ENCODE peak calls at places on chromosomes 12 and 14, in ten cellular contexts. One of them, this sample, is unnamed.

GRCh38 chr14:38882533-38882932 is 220.5 kb downstream of the SEC23A start:
- DNase-seq in hypothalamus: no peak
- DNase-seq in IMR-90: peak; percentile 11
- DNase-seq in HCT116: no peak
- DNase-seq in stimulated activated CD4-positive, alpha-beta T cell treated with anti-CD3 and anti-CD28 coated beads, Interleukin-2, amount 100 ng/mL, for 48 hours: no peak
- DNase-seq in CD4-positive, alpha-beta T cell: no peak
- DNase-seq in naive thymus-derived CD4-positive, alpha-beta T cell: no peak
- DNase-seq in ACHN: no peak
- DNase-seq in caudate nucleus: no peak
- DNase-seq in NCI-H146: no peak
- DNase-seq in this sample: no peak

GRCh38 chr14:105841022-105842009 is 314.9 kb downstream of the TMEM121 start:
- DNase-seq in NCI-H146: peak; percentile 73
- DNase-seq in hypothalamus: no peak
- DNase-seq in HCT116: no peak
- DNase-seq in caudate nucleus: no peak
- DNase-seq in ACHN: no peak
- DNase-seq in CD4-positive, alpha-beta T cell: no peak
- DNase-seq in IMR-90: no peak
- DNase-seq in naive thymus-derived CD4-positive, alpha-beta T cell: no peak
- DNase-seq in stimulated activated CD4-positive, alpha-beta T cell treated with anti-CD3 and anti-CD28 coated beads, Interleukin-2, amount 100 ng/mL, for 48 hours: no peak
- DNase-seq in this sample: no peak

GRCh38 chr12:115166698-115167315 is 482.8 kb upstream of the TBX3 start:
- DNase-seq in stimulated activated CD4-positive, alpha-beta T cell treated with anti-CD3 and anti-CD28 coated beads, Interleukin-2, amount 100 ng/mL, for 48 hours: no peak
- DNase-seq in HCT116: no peak
- DNase-seq in caudate nucleus: no peak
- DNase-seq in CD4-positive, alpha-beta T cell: no peak
- DNase-seq in IMR-90: peak; percentile 47
- DNase-seq in hypothalamus: no peak
- DNase-seq in naive thymus-derived CD4-positive, alpha-beta T cell: no peak
- DNase-seq in ACHN: no peak
- DNase-seq in NCI-H146: no peak
- DNase-seq in this sample: no peak

GRCh38 chr14:67187210-67187609 is 2.0 kb upstream of the GARIN2 start:
- DNase-seq in IMR-90: peak; percentile 89
- DNase-seq in CD4-positive, alpha-beta T cell: no peak
- DNase-seq in caudate nucleus: peak; percentile 38
- DNase-seq in stimulated activated CD4-positive, alpha-beta T cell treated with anti-CD3 and anti-CD28 coated beads, Interleukin-2, amount 100 ng/mL, for 48 hours: no peak
- DNase-seq in ACHN: peak; percentile 92
- DNase-seq in hypothalamus: no peak
- DNase-seq in naive thymus-derived CD4-positive, alpha-beta T cell: no peak
- DNase-seq in NCI-H146: no peak
- DNase-seq in HCT116: peak; percentile 83
- DNase-seq in this sample: no peak

GRCh38 chr12:90682398-90682797 is 272.6 kb downstream of the CCER1 start:
- DNase-seq in NCI-H146: no peak
- DNase-seq in IMR-90: peak; percentile 78
- DNase-seq in ACHN: no peak
- DNase-seq in naive thymus-derived CD4-positive, alpha-beta T cell: no peak
- DNase-seq in HCT116: no peak
- DNase-seq in caudate nucleus: no peak
- DNase-seq in CD4-positive, alpha-beta T cell: no peak
- DNase-seq in stimulated activated CD4-positive, alpha-beta T cell treated with anti-CD3 and anti-CD28 coated beads, Interleukin-2, amount 100 ng/mL, for 48 hours: no peak
- DNase-seq in hypothalamus: no peak
- DNase-seq in this sample: no peak

GRCh38 chr12:133105620-133106019 is 24.5 kb downstream of the ZNF891 start:
- DNase-seq in stimulated activated CD4-positive, alpha-beta T cell treated with anti-CD3 and anti-CD28 coated beads, Interleukin-2, amount 100 ng/mL, for 48 hours: no peak
- DNase-seq in hypothalamus: no peak
- DNase-seq in HCT116: no peak
- DNase-seq in NCI-H146: no peak
- DNase-seq in IMR-90: no peak
- DNase-seq in caudate nucleus: no peak
- DNase-seq in CD4-positive, alpha-beta T cell: no peak
- DNase-seq in naive thymus-derived CD4-positive, alpha-beta T cell: no peak
- DNase-seq in ACHN: peak; percentile 18
- DNase-seq in this sample: no peak

GRCh38 chr12:95970905-95971304 is 25.2 kb downstream of the HAL start:
- DNase-seq in CD4-positive, alpha-beta T cell: no peak
- DNase-seq in stimulated activated CD4-positive, alpha-beta T cell treated with anti-CD3 and anti-CD28 coated beads, Interleukin-2, amount 100 ng/mL, for 48 hours: no peak
- DNase-seq in NCI-H146: no peak
- DNase-seq in naive thymus-derived CD4-positive, alpha-beta T cell: no peak
- DNase-seq in hypothalamus: no peak
- DNase-seq in IMR-90: no peak
- DNase-seq in ACHN: no peak
- DNase-seq in caudate nucleus: no peak
- DNase-seq in HCT116: no peak
- DNase-seq in this sample: no peak

GRCh38 chr12:101924647-101925046 is 47.3 kb downstream of the DRAM1 start:
- DNase-seq in caudate nucleus: no peak
- DNase-seq in ACHN: no peak
- DNase-seq in NCI-H146: no peak
- DNase-seq in stimulated activated CD4-positive, alpha-beta T cell treated with anti-CD3 and anti-CD28 coated beads, Interleukin-2, amount 100 ng/mL, for 48 hours: no peak
- DNase-seq in CD4-positive, alpha-beta T cell: no peak
- DNase-seq in HCT116: no peak
- DNase-seq in hypothalamus: no peak
- DNase-seq in naive thymus-derived CD4-positive, alpha-beta T cell: no peak
- DNase-seq in IMR-90: peak; percentile 46
- DNase-seq in this sample: no peak

GRCh38 chr14:25430808-25431207 is 380.9 kb upstream of the STXBP6 start:
- DNase-seq in naive thymus-derived CD4-positive, alpha-beta T cell: no peak
- DNase-seq in ACHN: no peak
- DNase-seq in hypothalamus: no peak
- DNase-seq in HCT116: no peak
- DNase-seq in caudate nucleus: no peak
- DNase-seq in NCI-H146: no peak
- DNase-seq in stimulated activated CD4-positive, alpha-beta T cell treated with anti-CD3 and anti-CD28 coated beads, Interleukin-2, amount 100 ng/mL, for 48 hours: no peak
- DNase-seq in CD4-positive, alpha-beta T cell: no peak
- DNase-seq in IMR-90: no peak
- DNase-seq in this sample: no peak

GRCh38 chr12:89707992-89708792 is 446 bp downstream of the ATP2B1 start:
- DNase-seq in naive thymus-derived CD4-positive, alpha-beta T cell: peak; percentile 31
- DNase-seq in HCT116: no peak
- DNase-seq in CD4-positive, alpha-beta T cell: peak; percentile 28
- DNase-seq in stimulated activated CD4-positive, alpha-beta T cell treated with anti-CD3 and anti-CD28 coated beads, Interleukin-2, amount 100 ng/mL, for 48 hours: peak; percentile 25
- DNase-seq in caudate nucleus: peak; percentile 46
- DNase-seq in ACHN: peak; percentile 46
- DNase-seq in hypothalamus: no peak
- DNase-seq in IMR-90: peak; percentile 17
- DNase-seq in NCI-H146: peak; percentile 58
- DNase-seq in this sample: no peak

GRCh38 chr12:14979468-14979867 is 6.6 kb downstream of the PDE6H start:
- DNase-seq in hypothalamus: no peak
- DNase-seq in NCI-H146: no peak
- DNase-seq in CD4-positive, alpha-beta T cell: no peak
- DNase-seq in IMR-90: no peak
- DNase-seq in stimulated activated CD4-positive, alpha-beta T cell treated with anti-CD3 and anti-CD28 coated beads, Interleukin-2, amount 100 ng/mL, for 48 hours: no peak
- DNase-seq in HCT116: no peak
- DNase-seq in ACHN: no peak
- DNase-seq in naive thymus-derived CD4-positive, alpha-beta T cell: no peak
- DNase-seq in caudate nucleus: no peak
- DNase-seq in this sample: no peak

GRCh38 chr14:93007225-93007997 is 84.5 kb downstream of the CHGA start:
- DNase-seq in hypothalamus: no peak
- DNase-seq in naive thymus-derived CD4-positive, alpha-beta T cell: no peak
- DNase-seq in CD4-positive, alpha-beta T cell: no peak
- DNase-seq in NCI-H146: no peak
- DNase-seq in stimulated activated CD4-positive, alpha-beta T cell treated with anti-CD3 and anti-CD28 coated beads, Interleukin-2, amount 100 ng/mL, for 48 hours: no peak
- DNase-seq in IMR-90: peak; percentile 76
- DNase-seq in caudate nucleus: no peak
- DNase-seq in HCT116: no peak
- DNase-seq in ACHN: peak; percentile 76
- DNase-seq in this sample: no peak

GRCh38 chr12:122081108-122081696 is 2.6 kb downstream of the MLXIP start:
- DNase-seq in HCT116: no peak
- DNase-seq in hypothalamus: no peak
- DNase-seq in naive thymus-derived CD4-positive, alpha-beta T cell: no peak
- DNase-seq in ACHN: peak; percentile 30
- DNase-seq in CD4-positive, alpha-beta T cell: no peak
- DNase-seq in NCI-H146: no peak
- DNase-seq in IMR-90: no peak
- DNase-seq in caudate nucleus: no peak
- DNase-seq in stimulated activated CD4-positive, alpha-beta T cell treated with anti-CD3 and anti-CD28 coated beads, Interleukin-2, amount 100 ng/mL, for 48 hours: no peak
- DNase-seq in this sample: no peak

GRCh38 chr14:42671636-42672035 is 1065.0 kb downstream of the LRFN5 start:
- DNase-seq in IMR-90: no peak
- DNase-seq in CD4-positive, alpha-beta T cell: no peak
- DNase-seq in hypothalamus: no peak
- DNase-seq in NCI-H146: no peak
- DNase-seq in stimulated activated CD4-positive, alpha-beta T cell treated with anti-CD3 and anti-CD28 coated beads, Interleukin-2, amount 100 ng/mL, for 48 hours: no peak
- DNase-seq in ACHN: no peak
- DNase-seq in HCT116: no peak
- DNase-seq in naive thymus-derived CD4-positive, alpha-beta T cell: no peak
- DNase-seq in caudate nucleus: no peak
- DNase-seq in this sample: no peak

GRCh38 chr14:44960146-44960545 is 1.6 kb downstream of the KLHL28 start:
- DNase-seq in ACHN: peak; percentile 14
- DNase-seq in NCI-H146: no peak
- DNase-seq in IMR-90: no peak
- DNase-seq in HCT116: no peak
- DNase-seq in stimulated activated CD4-positive, alpha-beta T cell treated with anti-CD3 and anti-CD28 coated beads, Interleukin-2, amount 100 ng/mL, for 48 hours: no peak
- DNase-seq in naive thymus-derived CD4-positive, alpha-beta T cell: no peak
- DNase-seq in CD4-positive, alpha-beta T cell: no peak
- DNase-seq in caudate nucleus: no peak
- DNase-seq in hypothalamus: no peak
- DNase-seq in this sample: no peak

This sample was measured in CD4-positive, alpha-beta memory T cell.